ENCODE peak calls at places on chromosomes 1 and 21, in four cellular contexts. R is effector CD8-positive, alpha-beta T cell; B is SHP77; J is right lobe of liver. S is an unnamed sample.

GRCh38 chr1:150536836-150537731 is 12.1 kb upstream of the ADAMTSL4 start:
- DNase-seq in R (no peak), B (no peak), J (no peak), S (no peak)

GRCh38 chr21:38352536-38353219 is 95.9 kb downstream of the KCNJ15 start:
- DNase-seq in R (no peak), B (peak; percentile 77), J (peak; percentile 68), S (peak; percentile 8)

GRCh38 chr1:241610056-241610815 is 29.9 kb downstream of the CHML start:
- DNase-seq in R (no peak), B (peak; percentile 67), J (peak; percentile 81), S (no peak)

GRCh38 chr1:102834688-102835320 is 273.5 kb downstream of the COL11A1 start:
- DNase-seq in R (no peak), B (no peak), J (no peak), S (no peak)

GRCh38 chr1:96075704-96076455 is 645.7 kb upstream of the PTBP2 start:
- DNase-seq in R (no peak), B (no peak), J (no peak), S (no peak)

GRCh38 chr1:111219466-111220286 is 7.8 kb upstream of the CHI3L2 start:
- DNase-seq in R (no peak), B (no peak), J (no peak), S (no peak)

GRCh38 chr1:21663251-21663950 is 5.8 kb downstream of the RAP1GAP start:
- DNase-seq in R (no peak), B (no peak), J (peak; percentile 29), S (no peak)

GRCh38 chr1:21764615-21765423 is 18.1 kb downstream of the USP48 start:
- DNase-seq in R (no peak), B (no peak), J (peak; percentile 59), S (no peak)

GRCh38 chr1:196209983-196210382 is 398.3 kb downstream of the KCNT2 start:
- DNase-seq in R (no peak), B (no peak), J (no peak), S (no peak)

GRCh38 chr1:160118928-160119327 is 3.4 kb downstream of the ATP1A2 start:
- DNase-seq in R (no peak), B (no peak), J (no peak), S (no peak)

GRCh38 chr21:36103434-36103833 is 31.4 kb upstream of the CBR3 start:
- DNase-seq in R (no peak), B (no peak), J (no peak), S (no peak)

GRCh38 chr1:240797050-240797449 is 185.1 kb upstream of the GREM2 start:
- DNase-seq in R (no peak), B (no peak), J (no peak), S (no peak)

GRCh38 chr1:151324390-151324930 is 2.8 kb downstream of the PI4KB start:
- DNase-seq in R (no peak), B (no peak), J (no peak), S (no peak)

GRCh38 chr21:45542667-45543370 is 579 bp upstream of the SLC19A1 start:
- DNase-seq in R (no peak), B (no peak), J (peak; percentile 49), S (no peak)

GRCh38 chr1:11568687-11569086 is 85.5 kb downstream of the FBXO2 start:
- DNase-seq in R (no peak), B (no peak), J (no peak), S (no peak)

GRCh38 chr1:234270581-234271242 is 102.5 kb upstream of the COA6 start:
- DNase-seq in R (no peak), B (no peak), J (no peak), S (no peak)

GRCh38 chr1:54110991-54111390 is 41.8 kb downstream of the CDCP2 start:
- DNase-seq in R (no peak), B (no peak), J (no peak), S (no peak)

GRCh38 chr1:216804107-216804506 is 80.9 kb upstream of the ESRRG start:
- DNase-seq in R (no peak), B (peak; percentile 32), J (no peak), S (no peak)

GRCh38 chr1:40622936-40623629 is 42.4 kb downstream of the RIMS3 start:
- DNase-seq in R (no peak), B (no peak), J (peak; percentile 31), S (no peak)

GRCh38 chr1:205314986-205315618 is 6.4 kb downstream of the NUAK2 start:
- DNase-seq in R (no peak), B (peak; percentile 49), J (no peak), S (no peak)

GRCh38 chr21:18493420-18493819 is 89.8 kb upstream of the TMPRSS15 start:
- DNase-seq in R (no peak), B (no peak), J (no peak), S (no peak)

GRCh38 chr1:40476924-40477679 is at the start of gene ZFP69:
- DNase-seq in R (peak; percentile 56), B (no peak), J (peak; percentile 71), S (peak; percentile 61)

GRCh38 chr1:206117151-206117948 is at the start of gene AVPR1B:
- DNase-seq in R (no peak), B (no peak), J (peak; percentile 51), S (no peak)

GRCh38 chr1:66490817-66491216 is 43.1 kb upstream of the SGIP1 start:
- DNase-seq in R (no peak), B (no peak), J (no peak), S (no peak)

GRCh38 chr1:6745073-6745472 is 40.2 kb upstream of the CAMTA1 start:
- DNase-seq in R (no peak), B (no peak), J (no peak), S (no peak)

GRCh38 chr1:8218351-8219092 is 99.4 kb upstream of the SLC45A1 start:
- DNase-seq in R (no peak), B (no peak), J (no peak), S (no peak)

GRCh38 chr1:22238356-22239224 is 95.7 kb upstream of the WNT4 start:
- DNase-seq in R (no peak), B (no peak), J (no peak), S (no peak)